ENCODE peak calls at places on chromosomes 12 and 14, in ten cellular contexts. D is ovary, F is tibial nerve, G is right lobe of liver, Y is lower leg skin, E is GM12878, H is H1, S is body of pancreas, R is IMR-90, Z is endothelial cell of umbilical vein. K is an unnamed sample.

GRCh38 chr12:77679701-77680100 is 151.0 kb upstream of the NAV3 start:
- DNase-seq in H (no peak), G (no peak), F (no peak), D (no peak), Y (no peak), R (no peak), S (no peak), Z (no peak), E (no peak), K (no peak)

GRCh38 chr14:58587271-58587670 is 50.5 kb upstream of the DACT1 start:
- DNase-seq in F (no peak), E (no peak), R (peak), D (no peak), S (no peak), H (no peak), Z (no peak), Y (no peak), G (no peak), K (no peak)

GRCh38 chr12:79252358-79253075 is 387.9 kb downstream of the SYT1 start:
- DNase-seq in D (no peak), Y (no peak), F (no peak), H (no peak), S (no peak), E (no peak), Z (peak), R (peak), G (no peak), K (no peak)

GRCh38 chr12:33828326-33828725 is 194.0 kb upstream of the ALG10 start:
- DNase-seq in G (no peak), F (no peak), D (no peak), H (no peak), R (no peak), Z (no peak), E (no peak), Y (no peak), S (no peak), K (no peak)

GRCh38 chr14:89858084-89858483 is 96.4 kb downstream of the EFCAB11 start:
- DNase-seq in Y (no peak), S (no peak), R (no peak), H (peak), F (no peak), Z (no peak), D (no peak), G (no peak), E (no peak), K (no peak)

GRCh38 chr14:52069617-52070431 is 965 bp upstream of the NID2 start:
- DNase-seq in D (peak), F (peak), G (no peak), Y (no peak), R (peak), S (peak), Z (no peak), E (no peak), H (peak), K (no peak)

GRCh38 chr12:106299193-106299794 is 3.2 kb upstream of the TCP11L2 start:
- DNase-seq in D (no peak), F (no peak), E (no peak), H (no peak), S (no peak), Z (no peak), R (peak), Y (no peak), G (no peak), K (no peak)

GRCh38 chr14:73058923-73059311 is 583 bp downstream of the RBM25 start:
- DNase-seq in Y (peak), H (peak), F (no peak), D (no peak), R (peak), E (no peak), S (peak), Z (peak), G (no peak), K (no peak)

GRCh38 chr14:98606816-98607215 is 665.2 kb downstream of the BCL11B start:
- DNase-seq in R (no peak), G (no peak), D (no peak), Y (no peak), F (no peak), Z (no peak), E (no peak), S (no peak), H (no peak), K (peak)

GRCh38 chr12:132218915-132219314 is 74.7 kb downstream of the NOC4L start:
- DNase-seq in Y (no peak), R (no peak), S (peak), F (no peak), Z (peak), D (no peak), E (no peak), H (no peak), G (no peak), K (no peak)

GRCh38 chr12:6965026-6965661 is 5.3 kb downstream of the PHB2 start:
- DNase-seq in Y (peak), D (peak), H (peak), Z (peak), R (peak), G (peak), F (no peak), E (no peak), S (peak), K (no peak)
- TF ChIP-seq POLR2A in Y (no peak), D (no peak), H (no peak), Z (no peak), R (no peak), G (no peak), F (no peak), E (peak), S (peak), K (no peak)

GRCh38 chr12:6376079-6376941 is 947 bp upstream of the SCNN1A start:
- DNase-seq in F (peak), H (peak), S (peak), R (peak), Y (peak), Z (peak), D (peak), E (no peak), G (no peak), K (no peak)
- H3K4me3 ChIP-seq in F (no peak), H (peak), S (no peak), R (no peak), Y (no peak), Z (no peak), D (no peak), E (no peak), G (no peak), K (no peak)

GRCh38 chr12:80979821-80980220 is 42.1 kb upstream of the LIN7A start:
- DNase-seq in R (no peak), G (no peak), Z (no peak), E (no peak), D (no peak), Y (no peak), S (no peak), H (no peak), F (no peak), K (no peak)
- TF ChIP-seq POLR2A in R (no peak), G (no peak), Z (no peak), E (no peak), D (no peak), Y (no peak), S (no peak), H (no peak), F (no peak), K (no peak)

GRCh38 chr14:46036099-46036498 is 615.5 kb downstream of the RPL10L start:
- DNase-seq in D (no peak), Y (no peak), G (no peak), S (no peak), H (no peak), F (no peak), Z (no peak), R (no peak), E (no peak), K (no peak)
- H3K4me3 ChIP-seq in D (no peak), Y (no peak), G (no peak), S (no peak), H (no peak), F (no peak), Z (no peak), R (no peak), E (no peak), K (no peak)

GRCh38 chr12:122979001-122979907 is 1.2 kb upstream of the ARL6IP4 start:
- DNase-seq in Y (peak), E (no peak), H (peak), S (no peak), Z (no peak), G (peak), R (no peak), F (no peak), D (no peak), K (no peak)
- TF ChIP-seq POLR2A in Y (no peak), E (no peak), H (no peak), S (no peak), Z (no peak), G (no peak), R (no peak), F (no peak), D (no peak), K (no peak)

GRCh38 chr12:54414191-54414525 is 4.9 kb downstream of the ITGA5 start:
- DNase-seq in Y (no peak), Z (peak), H (no peak), E (no peak), S (no peak), R (no peak), D (no peak), G (no peak), F (no peak), K (no peak)
- H3K4me3 ChIP-seq in Y (no peak), Z (peak), H (no peak), E (no peak), S (no peak), R (no peak), D (peak), G (no peak), F (no peak), K (peak)

GRCh38 chr12:49161092-49161795 is 27.6 kb downstream of the TUBA1A start:
- DNase-seq in H (no peak), R (no peak), G (no peak), Y (no peak), F (no peak), E (no peak), S (no peak), Z (peak), D (no peak), K (no peak)
- TF ChIP-seq POLR2A in H (no peak), R (no peak), G (no peak), Y (no peak), F (no peak), E (peak), S (no peak), Z (no peak), D (no peak), K (no peak)

DNA sequence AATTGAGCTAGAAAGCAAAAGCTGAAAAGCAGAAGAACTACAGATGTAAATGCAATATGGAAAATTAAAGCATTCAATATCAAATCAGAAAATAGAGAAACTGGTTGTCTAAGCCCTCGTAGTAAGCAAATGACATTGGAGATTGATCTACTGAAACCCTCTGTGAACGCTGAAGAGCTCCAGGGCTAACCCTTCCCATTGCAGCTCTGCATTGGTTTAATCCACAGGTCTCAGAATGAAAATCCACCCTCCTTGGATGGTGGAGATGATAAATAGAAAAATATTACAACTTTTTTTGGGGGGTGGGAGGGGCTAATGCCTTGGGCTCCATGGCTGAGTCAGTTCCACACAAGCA is 40.5 kb downstream of the CORO1C start:
- DNase-seq in D (no peak), S (no peak), Z (no peak), H (no peak), R (no peak), G (no peak), Y (no peak), F (no peak), E (no peak), K (no peak)
- H3K4me3 ChIP-seq in D (peak), S (no peak), Z (no peak), H (no peak), R (peak), G (no peak), Y (no peak), F (no peak), E (peak), K (peak)

DNA sequence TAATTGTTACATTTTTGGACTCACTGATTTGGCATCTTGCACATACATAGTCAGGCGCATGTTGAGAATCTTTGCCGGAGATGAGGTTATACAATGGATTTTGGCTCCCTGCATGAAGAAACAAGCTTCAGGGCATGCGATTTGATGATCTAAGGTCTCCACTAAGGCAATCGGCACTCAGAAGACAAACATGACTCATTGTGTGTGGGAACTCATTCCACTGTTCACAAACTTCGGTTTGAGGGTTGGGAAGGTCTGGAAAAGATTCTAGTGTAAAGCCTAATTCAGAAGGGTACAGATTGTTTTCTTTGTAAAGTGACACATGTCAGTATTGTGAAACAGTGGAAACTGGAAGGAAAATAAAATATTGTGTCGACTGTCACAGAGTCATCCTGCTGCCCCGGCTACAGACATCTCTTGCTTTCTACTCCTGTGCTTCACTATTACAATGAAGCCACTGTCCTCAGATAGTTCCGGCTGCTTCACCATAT is 192.6 kb upstream of the HMGA2 start:
- DNase-seq in H (no peak), D (no peak), S (no peak), E (no peak), Y (no peak), F (no peak), R (peak), G (no peak), Z (peak), K (no peak)
- TF ChIP-seq POLR2A in H (no peak), D (no peak), S (no peak), E (no peak), Y (no peak), F (no peak), R (peak), G (no peak), Z (peak), K (no peak)